ENCODE peak calls at places on chromosomes 5 and 9, in ten cellular contexts. K is spleen; T is body of pancreas; U is psoas muscle; H is right atrium auricular region; J is MM.1S; N is ovary; I is CD8-positive, alpha-beta T cell; Y is left ventricle myocardium inferior; X is Peyer's patch. Z is an unnamed sample.

GRCh38 chr5:143338658-143339366 is 64.7 kb downstream of the NR3C1 start:
- DNase-seq in H (no peak), X (no peak), I (no peak), J (no peak), K (no peak), T (no peak), U (no peak), N (no peak), Y (no peak), Z (no peak)

GRCh38 chr5:7856855-7857254 is 5.9 kb upstream of the CFAP90 start:
- DNase-seq in N (no peak), K (no peak), Y (no peak), J (peak; percentile 67), X (no peak), H (no peak), U (no peak), T (peak; percentile 15), I (no peak), Z (no peak)

GRCh38 chr5:138439537-138440225 is 824 bp downstream of the REEP2 start:
- DNase-seq in K (no peak), H (no peak), X (no peak), I (no peak), U (no peak), N (peak; percentile 43), T (no peak), Y (no peak), J (no peak), Z (no peak)

GRCh38 chr5:25544652-25545249 is 900.0 kb upstream of the CDH10 start:
- DNase-seq in J (peak; percentile 62), K (no peak), N (no peak), I (no peak), Y (no peak), H (no peak), U (no peak), X (no peak), T (peak; percentile 26), Z (no peak)

GRCh38 chr9:136260936-136261472 is 15.4 kb upstream of the QSOX2 start:
- DNase-seq in K (no peak), J (no peak), I (peak; percentile 4), Y (no peak), T (no peak), N (no peak), U (no peak), H (no peak), X (no peak), Z (no peak)

GRCh38 chr9:115615821-115616665 is 498.1 kb upstream of the TNC start:
- DNase-seq in J (no peak), T (no peak), I (no peak), H (no peak), Y (no peak), K (no peak), N (no peak), X (no peak), U (no peak), Z (peak; percentile 92)

GRCh38 chr5:139103762-139104161 is 94.4 kb downstream of the SIL1 start:
- DNase-seq in H (no peak), T (no peak), J (no peak), U (no peak), X (no peak), I (no peak), N (no peak), K (no peak), Y (no peak), Z (no peak)

GRCh38 chr9:115213777-115214428 is 95.9 kb upstream of the TNC start:
- DNase-seq in N (no peak), I (no peak), H (no peak), Y (no peak), J (no peak), T (no peak), U (no peak), K (no peak), X (no peak), Z (peak; percentile 73)

GRCh38 chr5:1380910-1381309 is 36.0 kb upstream of the CLPTM1L start:
- DNase-seq in J (no peak), I (no peak), N (no peak), U (no peak), Y (no peak), X (no peak), K (peak; percentile 76), T (no peak), H (no peak), Z (no peak)

GRCh38 chr5:1376921-1377320 is 32.0 kb upstream of the CLPTM1L start:
- DNase-seq in U (no peak), T (no peak), J (no peak), K (peak; percentile 21), X (peak; percentile 30), H (no peak), I (no peak), N (no peak), Y (no peak), Z (no peak)

GRCh38 chr5:1380011-1380817 is 35.3 kb upstream of the CLPTM1L start:
- DNase-seq in N (no peak), T (peak; percentile 66), I (peak; percentile 57), Y (peak; percentile 38), U (peak; percentile 52), H (no peak), J (peak; percentile 68), K (peak; percentile 91), X (peak; percentile 68), Z (no peak)

GRCh38 chr5:1378096-1378495 is 33.2 kb upstream of the CLPTM1L start:
- DNase-seq in I (no peak), H (no peak), K (peak; percentile 44), U (no peak), N (no peak), X (peak; percentile 18), J (no peak), T (no peak), Y (no peak), Z (no peak)

DNA sequence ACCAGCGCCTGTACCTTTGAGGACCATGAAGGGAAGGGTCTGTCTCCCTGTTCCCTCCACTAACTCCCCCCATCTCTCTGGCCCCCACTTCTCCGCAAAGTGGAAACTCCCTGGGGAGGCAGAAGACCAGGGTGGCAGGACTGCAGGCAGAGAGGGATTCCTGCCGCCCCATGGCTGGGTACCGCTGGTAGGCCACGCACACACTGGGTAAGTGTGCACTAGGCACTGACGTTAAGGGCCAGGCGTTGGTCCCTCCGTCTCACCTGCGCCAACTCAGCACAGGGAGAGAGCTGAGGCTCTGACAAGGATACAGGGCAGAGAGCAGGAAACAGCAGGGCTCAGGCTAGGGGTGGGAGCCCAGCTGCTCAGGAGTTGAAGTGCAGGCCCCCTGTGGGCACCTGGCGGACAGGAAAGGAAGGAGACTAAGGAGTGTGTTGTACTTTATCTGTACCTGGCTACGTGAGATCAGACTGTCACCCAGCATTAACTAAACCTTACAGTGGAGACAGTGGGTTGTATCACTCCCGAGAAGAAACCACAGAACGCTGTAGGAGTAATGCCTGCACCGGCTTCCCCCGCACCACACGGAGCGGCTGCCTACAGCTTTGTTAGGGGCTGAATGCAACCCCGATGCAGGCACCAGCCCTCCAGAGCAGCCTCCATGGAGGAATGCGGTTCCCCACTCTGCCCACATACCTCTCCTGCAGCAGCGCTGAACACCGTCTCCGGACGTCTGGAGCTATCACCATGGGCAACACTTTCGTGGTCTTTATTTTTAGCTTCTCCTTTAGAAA is 34.2 kb upstream of the CLPTM1L start:
- DNase-seq in H (no peak), X (peak; percentile 23), N (no peak), J (no peak), U (no peak), T (no peak), Y (no peak), K (peak; percentile 73), I (no peak), Z (no peak)
- H3K27me3 ChIP-seq in H (no peaks in the 10 kb centered on the region), X (no peaks in the 10 kb centered on the region), N (no peaks in the 10 kb centered on the region), J (no peaks in the 10 kb centered on the region), U (peaks cover 15% of the 10 kb centered on the region), T (no peaks in the 10 kb centered on the region), Y (peaks cover 80% of the 10 kb centered on the region), K (no peaks in the 10 kb centered on the region), I (no peaks in the 10 kb centered on the region), Z (peaks cover 5% of the 10 kb centered on the region)

DNA sequence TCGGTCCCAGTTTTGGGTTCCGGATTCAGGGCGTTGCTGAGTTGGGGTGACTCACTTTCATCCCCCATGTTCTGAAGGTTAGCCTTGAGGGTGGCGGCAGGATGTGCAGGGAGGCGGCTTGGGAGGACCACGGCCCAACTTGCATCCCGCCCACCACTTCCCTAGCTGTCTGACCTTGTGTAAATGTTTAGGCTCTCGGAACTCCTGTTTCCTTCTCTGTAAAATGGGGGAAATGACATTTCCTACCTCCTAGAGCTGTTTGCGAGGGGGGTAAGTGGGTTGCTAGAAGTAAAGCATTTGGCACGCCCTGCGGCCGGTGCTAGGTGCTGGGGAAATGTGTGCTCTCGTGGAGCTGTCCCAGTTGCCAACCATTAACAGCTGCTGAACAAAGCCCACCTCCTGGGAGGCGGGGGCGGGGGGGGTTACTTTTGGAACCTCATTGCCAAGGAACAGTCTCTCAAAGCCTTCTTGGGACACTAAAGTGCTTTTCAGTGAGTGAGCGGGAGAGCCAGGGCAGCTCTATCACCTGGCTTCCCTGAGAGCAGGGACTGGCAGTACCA is 27.5 kb downstream of the PTGES2 start:
- DNase-seq in K (peak; percentile 70), T (no peak), U (no peak), X (peak; percentile 48), I (no peak), H (no peak), Y (no peak), N (no peak), J (no peak), Z (no peak)
- H3K4me3 ChIP-seq in K (peak overlapping the region; percentile 25), T (peak overlapping the region; percentile 2), U (peak overlapping the region; percentile 70), X (no peak overlapping the region), I (no peak overlapping the region), H (peak overlapping the region; percentile 46), Y (peak overlapping the region; percentile 69), N (peak overlapping the region; percentile 49), J (no peak overlapping the region), Z (peak overlapping the region; percentile 49)

GRCh38 chr5:142323480-142324376 is 1.1 kb downstream of the SPRY4 start:
- DNase-seq in X (peak; percentile 86), T (no peak), H (no peak), Y (peak; percentile 29), U (no peak), I (no peak), N (peak; percentile 23), K (no peak), J (no peak), Z (no peak)

GRCh38 chr5:142324871-142325676 is at the start of gene SPRY4:
- DNase-seq in T (peak; percentile 88), I (peak; percentile 84), K (peak; percentile 93), J (peak; percentile 93), H (peak; percentile 97), N (peak; percentile 87), U (peak; percentile 91), X (peak; percentile 93), Y (peak; percentile 92), Z (peak; percentile 87)

GRCh38 chr5:142325677-142326479 is 1.1 kb upstream of the SPRY4 start:
- DNase-seq in H (peak; percentile 72), N (peak; percentile 30), I (no peak), T (peak; percentile 68), X (peak; percentile 65), U (peak; percentile 51), J (no peak), Y (peak; percentile 72), K (no peak), Z (no peak)

GRCh38 chr5:142322747-142323479 is 1.9 kb downstream of the SPRY4 start:
- DNase-seq in N (no peak), H (peak; percentile 67), X (peak; percentile 56), Y (peak; percentile 44), K (no peak), I (no peak), U (no peak), J (no peak), T (no peak), Z (no peak)

DNA sequence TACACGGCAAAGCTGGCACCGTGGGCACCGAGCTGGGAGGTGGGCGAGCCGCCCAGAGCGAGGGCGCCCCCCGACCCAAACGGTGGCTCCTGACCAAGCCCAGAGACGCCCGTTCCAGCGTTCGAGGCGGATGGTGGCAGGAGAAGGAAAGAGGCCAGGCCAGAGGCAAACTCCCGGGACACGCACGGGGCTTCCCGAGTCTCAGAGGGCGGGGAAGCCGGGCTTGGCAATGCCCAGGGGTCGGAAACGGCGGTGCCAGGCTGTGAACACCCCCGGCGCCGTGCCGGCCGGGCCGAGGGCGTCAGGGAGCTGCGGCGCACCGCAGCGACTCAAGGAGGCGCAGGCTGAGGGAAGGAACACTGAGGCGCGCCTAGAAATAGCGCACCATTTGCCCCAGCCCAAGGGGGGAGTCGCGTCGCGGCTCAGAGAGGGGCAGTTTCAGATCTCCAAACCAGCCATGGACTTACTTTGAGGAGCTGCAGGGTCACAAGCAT is 397 bp downstream of the SPRY4 start:
- DNase-seq in I (no peak), H (no peak), J (no peak), X (no peak), K (no peak), T (peak; percentile 40), N (peak; percentile 30), Y (peak; percentile 22), U (peak; percentile 47), Z (no peak)
- TF ChIP-seq CTCF in I (no peak), H (peak; percentile 21), J (peak; percentile 32), X (peak; percentile 22), K (peak; percentile 15), T (no peak), N (no peak), Y (peak; percentile 31), U (peak; percentile 12), Z (peak; percentile 40)

GRCh38 chr5:44387911-44388310 is 1.3 kb downstream of the FGF10 start:
- DNase-seq in X (no peak), I (no peak), Y (no peak), N (peak; percentile 32), K (no peak), J (no peak), U (no peak), H (no peak), T (peak; percentile 47), Z (no peak)
- H3K27me3 ChIP-seq in X (no peaks in the 10 kb centered on the region), I (peaks cover 10% of the 10 kb centered on the region), Y (peaks cover 59% of the 10 kb centered on the region), N (no peaks in the 10 kb centered on the region), K (peaks cover 12% of the 10 kb centered on the region), J (no peaks in the 10 kb centered on the region), U (no peaks in the 10 kb centered on the region), H (no peaks in the 10 kb centered on the region), T (no peaks in the 10 kb centered on the region), Z (peaks cover 18% of the 10 kb centered on the region)

Z was measured in BJ.